ENCODE peak calls at places on chromosomes 5 and 9, in ten cellular contexts. H is tibial artery, G is left lung, Q is suprapubic skin, U is right atrium auricular region, S is neural progenitor cell, W is SK-N-SH, O is sigmoid colon, J is heart right ventricle, I is upper lobe of right lung. B is an unnamed sample. For H3K4me1, the result is how much of the 10 kb centered on the place peaks cover.

GRCh38 chr9:121902483-121903135 is 190.5 kb downstream of the TTLL11 start:
- DNase-seq in H (no peak), G (no peak), U (no peak), S (no peak), O (no peak), I (no peak), W (peak), J (peak), Q (no peak), B (no peak)

GRCh38 chr9:68702493-68702892 is 2.5 kb upstream of the PIP5K1B start:
- DNase-seq in W (no peak), I (no peak), O (no peak), S (no peak), H (no peak), Q (no peak), G (no peak), J (no peak), U (no peak), B (no peak)

GRCh38 chr9:27638716-27639115 is 65.4 kb upstream of the C9orf72 start:
- DNase-seq in U (no peak), H (no peak), O (no peak), J (no peak), S (no peak), I (no peak), G (no peak), Q (no peak), W (no peak), B (no peak)

GRCh38 chr9:121849554-121849953 is 198.1 kb downstream of the DAB2IP start:
- DNase-seq in U (no peak), H (no peak), W (no peak), I (no peak), O (no peak), J (no peak), S (no peak), G (no peak), Q (no peak), B (no peak)

GRCh38 chr9:126297656-126298318 is 28.8 kb upstream of the MVB12B start:
- DNase-seq in W (no peak), U (no peak), I (no peak), O (no peak), H (no peak), G (no peak), Q (no peak), J (no peak), S (no peak), B (no peak)

GRCh38 chr5:10652151-10652550 is 88.3 kb downstream of the ANKRD33B start:
- DNase-seq in J (no peak), I (no peak), O (peak), G (peak), H (no peak), U (no peak), W (no peak), Q (peak), S (no peak), B (no peak)

GRCh38 chr9:134423166-134423565 is 96.9 kb downstream of the RXRA start:
- DNase-seq in W (no peak), Q (no peak), U (no peak), H (no peak), J (no peak), S (no peak), I (no peak), G (no peak), O (no peak), B (no peak)

GRCh38 chr9:14107977-14108376 is 206.0 kb downstream of the NFIB start:
- DNase-seq in S (no peak), G (no peak), U (no peak), Q (no peak), O (no peak), W (no peak), I (no peak), H (no peak), J (no peak), B (no peak)

GRCh38 chr9:130172858-130173461 is 756 bp downstream of the NCS1 start:
- DNase-seq in S (peak), I (no peak), W (peak), U (no peak), J (no peak), H (peak), O (peak), Q (no peak), G (no peak), B (no peak)

GRCh38 chr5:128083811-128084227 is 253 bp downstream of the SLC12A2 start:
- DNase-seq in Q (no peak), J (no peak), U (no peak), O (peak), I (no peak), S (no peak), W (peak), G (no peak), H (peak), B (no peak)

GRCh38 chr9:99345451-99345850 is 123.4 kb downstream of the SEC61B start:
- DNase-seq in U (no peak), H (no peak), Q (no peak), I (no peak), O (no peak), G (no peak), W (no peak), S (no peak), J (no peak), B (no peak)

GRCh38 chr9:77839459-77840140 is 191.5 kb upstream of the GNA14 start:
- DNase-seq in I (no peak), G (no peak), S (no peak), U (no peak), W (no peak), H (no peak), Q (no peak), J (no peak), O (no peak), B (no peak)

GRCh38 chr9:98218562-98219363 is 26.3 kb upstream of the CORO2A start:
- DNase-seq in Q (no peak), S (no peak), O (no peak), J (no peak), G (no peak), I (no peak), H (no peak), W (no peak), U (no peak), B (no peak)

GRCh38 chr5:101103874-101104273 is 200.8 kb upstream of the ST8SIA4 start:
- DNase-seq in I (no peak), O (no peak), U (no peak), H (no peak), S (no peak), J (no peak), G (no peak), Q (no peak), W (no peak), B (no peak)

GRCh38 chr5:95164869-95165268 is 120.0 kb downstream of the MCTP1 start:
- DNase-seq in W (no peak), J (no peak), I (no peak), H (no peak), G (no peak), Q (no peak), S (no peak), O (no peak), U (no peak), B (no peak)

GRCh38 chr9:123652416-123652815 is 277.5 kb downstream of the DENND1A start:
- DNase-seq in U (no peak), Q (no peak), G (no peak), S (no peak), W (no peak), I (no peak), J (no peak), H (no peak), O (no peak), B (no peak)

GRCh38 chr5:125065736-125066135 is 319.3 kb upstream of the ZNF608 start:
- DNase-seq in I (no peak), J (no peak), W (no peak), S (no peak), O (no peak), Q (no peak), U (no peak), H (no peak), G (no peak), B (peak)

GRCh38 chr9:134152022-134152448 is 12.3 kb downstream of the RNU6ATAC start:
- DNase-seq in U (no peak), S (no peak), H (no peak), W (no peak), J (no peak), O (no peak), Q (no peak), G (peak), I (no peak), B (no peak)

GRCh38 chr5:167241436-167242067 is 1049.9 kb upstream of the WWC1 start:
- DNase-seq in G (no peak), O (no peak), W (no peak), Q (no peak), S (no peak), J (no peak), U (no peak), H (no peak), I (no peak), B (no peak)

GRCh38 chr5:66958984-66959641 is 237.5 kb downstream of the CD180 start:
- DNase-seq in J (peak), H (no peak), U (no peak), G (no peak), S (peak), W (no peak), Q (no peak), I (peak), O (peak), B (no peak)

GRCh38 chr5:151082274-151082902 is 1.6 kb upstream of the TNIP1 start:
- DNase-seq in Q (no peak), O (no peak), W (peak), S (peak), I (peak), J (no peak), G (no peak), H (no peak), U (no peak), B (no peak)

GRCh38 chr5:96243203-96243602 is 189.8 kb downstream of the PCSK1 start:
- DNase-seq in Q (no peak), I (no peak), U (no peak), O (no peak), S (no peak), J (no peak), W (no peak), G (no peak), H (no peak), B (no peak)
- H3K4me1 ChIP-seq in Q (under half), I (under half), U (under half), O (under half), S (under half), J (under half), W (under half), G (under half), H (half or more), B (under half)

DNA sequence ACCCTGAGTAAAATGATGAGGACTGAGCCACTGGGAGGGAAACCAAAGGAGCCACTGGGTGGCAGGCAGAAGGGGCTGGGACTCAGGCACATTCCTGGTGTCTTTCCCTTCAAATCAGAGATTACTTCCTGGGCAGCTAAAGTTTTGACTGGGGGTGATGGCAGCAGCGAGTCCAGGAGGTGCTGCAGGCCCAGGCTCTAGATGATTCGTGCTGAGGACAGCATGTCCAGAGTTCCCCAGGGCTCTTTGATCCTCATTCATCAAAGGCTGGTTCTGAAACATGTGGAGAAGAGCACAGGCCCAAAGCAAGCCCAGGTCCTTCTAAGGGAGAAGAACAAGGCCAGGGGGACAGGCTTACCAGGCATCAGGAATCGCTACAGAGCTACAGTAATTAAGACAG is 109.0 kb downstream of the PAX5 start:
- DNase-seq in O (peak), H (no peak), G (no peak), I (no peak), Q (no peak), S (no peak), U (no peak), J (no peak), W (no peak), B (no peak)
- H3K4me1 ChIP-seq in O (under half), H (under half), G (under half), I (under half), Q (under half), S (under half), U (under half), J (under half), W (under half), B (under half)

DNA sequence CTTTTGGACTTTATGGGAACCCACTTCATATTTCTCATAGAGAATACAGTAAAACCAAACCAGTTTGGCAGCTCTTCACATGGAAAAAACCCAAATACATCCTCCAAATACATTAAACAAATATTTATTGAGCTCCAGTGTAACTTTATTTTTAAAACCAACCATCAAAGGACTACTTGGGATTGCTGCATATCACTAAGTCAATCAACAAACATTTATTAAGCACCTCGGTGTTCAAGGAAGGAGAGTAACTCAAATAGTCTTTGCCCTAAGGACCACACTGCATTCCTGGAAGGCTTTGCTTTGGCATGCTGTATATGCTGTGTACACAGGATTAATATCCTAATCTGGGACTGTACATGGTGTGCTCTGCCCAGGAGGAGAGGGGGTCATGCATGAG is 11.2 kb downstream of the VDAC1 start:
- DNase-seq in J (no peak), S (no peak), G (no peak), U (no peak), H (no peak), Q (no peak), O (no peak), I (no peak), W (no peak), B (no peak)
- H3K4me1 ChIP-seq in J (half or more), S (under half), G (under half), U (half or more), H (half or more), Q (half or more), O (under half), I (under half), W (under half), B (under half)

DNA sequence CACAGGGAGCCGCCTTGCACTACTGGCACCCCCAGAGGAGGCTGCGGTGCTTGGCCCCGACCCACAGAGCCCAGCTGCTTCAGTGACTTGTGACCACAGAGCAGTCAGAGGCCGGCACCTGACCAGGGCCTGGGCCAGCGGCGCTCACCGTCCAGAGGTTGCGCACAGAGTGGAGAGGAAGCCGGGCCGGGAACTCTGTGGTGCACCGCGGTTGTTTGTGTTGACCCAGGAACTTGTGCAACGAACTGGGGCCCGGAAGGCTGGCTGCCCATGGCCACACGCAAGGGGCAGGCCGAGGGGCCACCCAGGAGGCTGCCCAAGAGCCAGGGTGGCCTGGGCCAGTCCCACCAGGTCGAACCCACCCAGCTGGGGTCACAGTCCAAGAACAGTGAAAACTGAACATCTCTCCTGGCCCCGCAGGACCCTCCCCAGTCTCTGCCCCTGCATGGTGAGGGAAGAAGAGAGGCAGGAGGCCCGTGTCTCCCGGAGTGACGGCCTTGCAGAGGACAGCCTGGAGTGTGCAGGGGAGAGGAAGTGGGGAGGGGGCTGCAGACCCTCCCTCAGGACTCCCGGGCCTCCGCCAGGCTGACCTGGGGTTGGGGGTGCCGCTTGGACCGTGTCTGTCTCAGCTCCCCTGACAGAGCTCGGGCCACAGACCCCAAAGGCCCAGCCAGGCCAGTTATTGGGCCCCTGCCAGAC is 42.8 kb upstream of the EGFL7 start:
- DNase-seq in J (no peak), W (no peak), H (peak), I (peak), U (peak), S (no peak), O (peak), G (peak), Q (peak), B (no peak)
- H3K4me1 ChIP-seq in J (under half), W (under half), H (under half), I (under half), U (under half), S (under half), O (under half), G (under half), Q (half or more), B (under half)

GRCh38 chr5:135369952-135370351 is 29.1 kb downstream of the MACROH2A1 start:
- DNase-seq in G (no peak), Q (no peak), I (no peak), S (no peak), W (no peak), J (no peak), O (no peak), H (no peak), U (no peak), B (no peak)

GRCh38 chr5:135365281-135365680 is 33.8 kb downstream of the MACROH2A1 start:
- DNase-seq in O (no peak), J (no peak), I (no peak), U (no peak), H (no peak), W (no peak), G (no peak), Q (no peak), S (no peak), B (no peak)

GRCh38 chr5:135367554-135367953 is 31.5 kb downstream of the MACROH2A1 start:
- DNase-seq in Q (no peak), U (no peak), S (no peak), I (no peak), G (no peak), W (no peak), H (no peak), J (no peak), O (no peak), B (no peak)

GRCh38 chr5:135364416-135365262 is 34.4 kb downstream of the MACROH2A1 start:
- DNase-seq in H (no peak), Q (no peak), S (no peak), I (no peak), O (no peak), W (no peak), J (no peak), U (no peak), G (no peak), B (peak)

DNA sequence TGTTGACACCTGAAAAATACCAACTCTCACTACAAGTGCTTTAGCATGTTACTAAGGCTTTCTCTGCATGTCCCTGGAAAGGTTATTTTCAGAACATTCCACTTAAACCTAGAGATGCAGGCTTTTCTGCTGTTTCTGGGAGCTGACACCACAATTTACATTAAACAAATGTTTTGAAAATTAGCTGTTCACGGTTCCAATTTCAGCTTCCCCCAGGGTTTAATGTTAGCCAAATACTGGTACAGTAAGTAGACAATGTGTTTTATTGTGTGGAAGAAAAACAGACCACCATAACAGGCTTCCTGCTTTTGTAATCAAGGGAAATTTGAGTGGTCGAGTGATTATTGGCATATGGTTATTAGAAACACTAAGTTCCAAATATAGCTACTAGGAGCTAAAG is 32.0 kb downstream of the MACROH2A1 start:
- DNase-seq in W (no peak), J (no peak), U (no peak), I (no peak), O (no peak), G (no peak), S (no peak), H (no peak), Q (no peak), B (no peak)
- H3K4me1 ChIP-seq in W (under half), J (under half), U (under half), I (under half), O (under half), G (under half), S (under half), H (under half), Q (under half), B (under half)

GRCh38 chr5:135244620-135245021 is 154.4 kb downstream of the MACROH2A1 start:
- DNase-seq in S (no peak), Q (peak), I (peak), H (peak), U (no peak), G (no peak), J (no peak), O (peak), W (no peak), B (no peak)
- H3K4me1 ChIP-seq in S (under half), Q (half or more), I (under half), H (half or more), U (half or more), G (under half), J (under half), O (under half), W (under half), B (under half)

GRCh38 chr5:181052928-181053759 is 13.1 kb downstream of the BTNL9 start:
- DNase-seq in W (peak), O (no peak), H (no peak), S (peak), U (peak), J (no peak), I (peak), G (no peak), Q (no peak), B (no peak)

GRCh38 chr5:181052526-181052927 is 12.5 kb downstream of the BTNL9 start:
- DNase-seq in U (peak), J (peak), G (no peak), W (no peak), O (no peak), Q (no peak), S (no peak), H (no peak), I (peak), B (no peak)

GRCh38 chr5:181054138-181054537 is 14.1 kb downstream of the BTNL9 start:
- DNase-seq in W (no peak), S (peak), U (no peak), H (no peak), G (no peak), O (no peak), Q (no peak), J (no peak), I (no peak), B (no peak)

GRCh38 chr5:181054871-181055494 is 14.9 kb downstream of the BTNL9 start:
- DNase-seq in J (no peak), W (no peak), S (peak), O (no peak), Q (no peak), G (no peak), U (no peak), I (no peak), H (no peak), B (no peak)

GRCh38 chr5:181053760-181054122 is 13.7 kb downstream of the BTNL9 start:
- DNase-seq in S (peak), H (no peak), W (no peak), Q (no peak), I (no peak), G (no peak), U (peak), J (no peak), O (no peak), B (no peak)
- H3K4me1 ChIP-seq in S (under half), H (under half), W (under half), Q (under half), I (under half), G (under half), U (under half), J (under half), O (under half), B (under half)

B was measured in prostate gland.